ENCODE peak calls at places on chromosomes 5 and 9, in ten cellular contexts. X is stimulated activated CD4-positive, alpha-beta T cell treated with anti-CD3 and anti-CD28 coated beads, Interleukin-12 subunit alpha, Interleukin-12 subunit beta, amount 100 ng/mL, for 48 hours; R is activated T-cell treated with anti-CD3 and anti-CD28 coated beads, Interleukin-2, amount 50 U/mL, for 1 hour; W is HEK293T; C is psoas muscle; F is lung; G is LoVo; L is Peyer's patch; J is kidney tubule cell; B is iPS DF 6.9. Y is an unnamed sample.

GRCh38 chr9:26142631-26143030 is 464.4 kb upstream of the TUSC1 start:
- DNase-seq in F (no peak), R (no peak), C (no peak), X (no peak), W (no peak), J (no peak), B (no peak), G (no peak), L (no peak), Y (no peak)

GRCh38 chr5:83718195-83718825 is 2.3 kb downstream of the HAPLN1 start:
- DNase-seq in F (no peak), W (peak; percentile 53), C (no peak), G (peak; percentile 79), B (no peak), R (no peak), J (peak; percentile 76), X (peak; percentile 24), L (no peak), Y (no peak)

GRCh38 chr5:115686692-115687054 is 60.8 kb upstream of the TMED7 start:
- DNase-seq in L (no peak), C (no peak), W (no peak), F (no peak), B (no peak), J (peak; percentile 47), R (no peak), X (no peak), G (no peak), Y (no peak)

GRCh38 chr9:76658510-76659231 is 105.6 kb upstream of the PCA3 start:
- DNase-seq in F (no peak), G (peak; percentile 37), B (no peak), X (no peak), W (peak; percentile 53), C (no peak), L (no peak), R (no peak), J (peak; percentile 60), Y (no peak)

GRCh38 chr5:2750758-2751464 is 566 bp downstream of the IRX2 start:
- DNase-seq in X (no peak), F (no peak), R (no peak), G (no peak), B (no peak), J (peak; percentile 39), W (no peak), C (no peak), L (no peak), Y (peak; percentile 16)

GRCh38 chr9:92501671-92502393 is 19.5 kb upstream of the ASPN start:
- DNase-seq in G (peak; percentile 19), X (no peak), R (no peak), J (peak; percentile 39), W (peak; percentile 58), F (no peak), L (no peak), B (peak; percentile 29), C (peak; percentile 54), Y (peak; percentile 75)

GRCh38 chr5:173016069-173016455 is 32.5 kb downstream of the ATP6V0E1 start:
- DNase-seq in F (no peak), J (no peak), W (no peak), C (no peak), B (no peak), R (no peak), L (no peak), G (no peak), X (no peak), Y (no peak)

GRCh38 chr9:8855046-8855445 is 1055.5 kb upstream of the DMAC1 start:
- DNase-seq in W (no peak), R (no peak), J (peak; percentile 55), L (no peak), B (no peak), F (no peak), C (no peak), G (no peak), X (no peak), Y (no peak)

GRCh38 chr5:177416334-177416733 is 7.0 kb upstream of the F12 start:
- DNase-seq in J (peak; percentile 32), R (no peak), G (no peak), X (no peak), L (peak; percentile 73), C (peak; percentile 67), F (peak; percentile 51), B (no peak), W (no peak), Y (peak; percentile 88)

GRCh38 chr9:121292801-121293241 is 24.9 kb downstream of the GSN start:
- DNase-seq in X (no peak), R (no peak), B (no peak), J (no peak), G (no peak), C (no peak), W (no peak), F (no peak), L (no peak), Y (no peak)

GRCh38 chr9:135474915-135475314 is 4.7 kb upstream of the PPP1R26 start:
- DNase-seq in R (no peak), F (no peak), J (peak; percentile 42), W (peak; percentile 78), B (no peak), X (no peak), G (no peak), L (no peak), C (no peak), Y (no peak)

GRCh38 chr5:97751556-97751955 is 568.5 kb upstream of the RIOK2 start:
- DNase-seq in W (no peak), G (no peak), C (no peak), F (no peak), L (no peak), J (no peak), B (no peak), X (no peak), R (no peak), Y (no peak)

GRCh38 chr9:21334603-21334968 is 618 bp downstream of the KLHL9 start:
- DNase-seq in B (no peak), F (no peak), C (no peak), R (no peak), J (no peak), G (peak; percentile 9), L (no peak), W (no peak), X (no peak), Y (no peak)

GRCh38 chr5:121704291-121704690 is 147.4 kb upstream of the FTMT start:
- DNase-seq in C (no peak), G (no peak), F (no peak), L (no peak), X (no peak), B (no peak), J (no peak), R (no peak), W (no peak), Y (no peak)

GRCh38 chr5:116532762-116533525 is 41.7 kb downstream of the SEMA6A start:
- DNase-seq in B (no peak), L (no peak), J (peak; percentile 91), R (no peak), C (no peak), X (no peak), W (no peak), G (no peak), F (no peak), Y (no peak)

GRCh38 chr9:16982780-16983179 is 112.3 kb upstream of the BNC2 start:
- DNase-seq in B (no peak), C (no peak), F (no peak), L (no peak), X (no peak), W (no peak), G (no peak), J (no peak), R (no peak), Y (no peak)

GRCh38 chr9:98191210-98191609 is 1.2 kb downstream of the CORO2A start:
- DNase-seq in B (no peak), R (no peak), X (no peak), W (no peak), L (no peak), J (no peak), C (no peak), G (no peak), F (no peak), Y (no peak)

GRCh38 chr9:1469996-1470395 is 419.8 kb downstream of the DMRT2 start:
- DNase-seq in G (no peak), R (no peak), X (no peak), J (no peak), W (no peak), F (no peak), B (no peak), L (no peak), C (no peak), Y (no peak)

GRCh38 chr5:33319151-33319550 is 121.6 kb upstream of the TARS1 start:
- DNase-seq in R (no peak), J (no peak), G (no peak), F (no peak), W (no peak), B (no peak), C (no peak), L (no peak), X (no peak), Y (no peak)

GRCh38 chr5:2403296-2403695 is 348.2 kb downstream of the IRX2 start:
- DNase-seq in J (no peak), W (no peak), B (no peak), G (no peak), L (no peak), F (no peak), X (no peak), C (no peak), R (no peak), Y (no peak)

GRCh38 chr5:57042524-57042931 is 90.6 kb upstream of the MIER3 start:
- DNase-seq in C (no peak), L (no peak), X (no peak), W (peak; percentile 20), G (no peak), J (no peak), B (no peak), F (no peak), R (no peak), Y (no peak)

GRCh38 chr5:149383399-149383798 is 4.3 kb upstream of the IL17B start:
- DNase-seq in G (no peak), W (no peak), J (no peak), C (no peak), X (no peak), L (no peak), F (no peak), B (no peak), R (no peak), Y (peak; percentile 66)

GRCh38 chr9:8874482-8874881 is 1074.9 kb upstream of the DMAC1 start:
- DNase-seq in B (no peak), J (no peak), G (no peak), X (no peak), R (no peak), C (no peak), F (no peak), L (no peak), W (no peak), Y (no peak)

Y was measured in right atrium auricular region.